ENCODE peak calls at places on chromosomes 1 and 21, in seven cellular contexts. V is K562, L is GM12891, D is GM12892, O is GM12878, Z is SK-N-SH, C is HepG2. W is an unnamed sample.

GRCh38 chr1:162854245-162854860 is 6.6 kb downstream of the CCDC190 start:
- DNase-seq in V (peak; percentile 75), L (peak; percentile 19), Z (peak; percentile 66), C (peak; percentile 59), D (peak; percentile 10), O (no peak), W (no peak)

GRCh38 chr1:32101233-32101681 is 6.6 kb upstream of the KPNA6 start:
- DNase-seq in L (no peak), D (no peak), C (no peak), O (no peak), Z (no peak), V (peak; percentile 51), W (no peak)

GRCh38 chr1:88768816-88769215 is 84.7 kb downstream of the PKN2 start:
- DNase-seq in O (no peak), D (no peak), L (no peak), Z (no peak), C (no peak), V (no peak), W (no peak)

GRCh38 chr1:6392081-6392879 is 1.3 kb downstream of the ACOT7 start:
- DNase-seq in L (no peak), Z (no peak), O (no peak), D (no peak), C (peak; percentile 58), V (peak; percentile 46), W (no peak)

GRCh38 chr1:197463142-197463541 is 195.1 kb downstream of the CRB1 start:
- DNase-seq in C (no peak), L (no peak), D (no peak), V (no peak), Z (no peak), O (no peak), W (no peak)

GRCh38 chr1:176579087-176579486 is 116.1 kb downstream of the PAPPA2 start:
- DNase-seq in D (no peak), L (no peak), Z (no peak), C (no peak), O (no peak), V (no peak), W (no peak)

GRCh38 chr1:15107052-15107687 is 46.4 kb upstream of the TMEM51 start:
- DNase-seq in O (no peak), V (no peak), L (no peak), Z (no peak), D (no peak), C (no peak), W (no peak)

GRCh38 chr21:33394260-33394659 is 9.0 kb upstream of the IFNGR2 start:
- DNase-seq in C (no peak), L (no peak), V (no peak), Z (no peak), D (no peak), O (no peak), W (no peak)

GRCh38 chr1:67711850-67712202 is 26.8 kb downstream of the GADD45A start:
- DNase-seq in D (no peak), L (no peak), V (peak; percentile 77), C (no peak), O (no peak), Z (no peak), W (no peak)

GRCh38 chr1:85555867-85556577 is 24.5 kb upstream of the CCN1 start:
- DNase-seq in O (no peak), D (no peak), V (no peak), C (no peak), Z (no peak), L (no peak), W (no peak)

GRCh38 chr1:221039616-221040015 is 160.4 kb downstream of the HLX start:
- DNase-seq in Z (peak; percentile 27), D (no peak), L (no peak), O (no peak), C (no peak), V (peak; percentile 61), W (peak; percentile 3)

GRCh38 chr21:42057861-42058437 is 13.2 kb upstream of the UMODL1 start:
- DNase-seq in O (no peak), D (no peak), C (no peak), Z (no peak), V (no peak), L (no peak), W (no peak)

GRCh38 chr1:231039161-231040018 is 664 bp downstream of the FAM89A start:
- DNase-seq in D (peak; percentile 44), V (peak; percentile 73), Z (peak; percentile 83), L (peak; percentile 30), C (no peak), O (no peak), W (no peak)

GRCh38 chr1:44672254-44672955 is 1.9 kb downstream of the TMEM53 start:
- DNase-seq in D (no peak), Z (no peak), C (no peak), V (peak; percentile 52), L (no peak), O (peak; percentile 71), W (no peak)

GRCh38 chr21:46641656-46642055 is 6.2 kb downstream of the PRMT2 start:
- DNase-seq in V (no peak), Z (no peak), O (no peak), C (no peak), D (no peak), L (no peak), W (no peak)

GRCh38 chr21:46009951-46010655 is 28.5 kb downstream of the COL6A1 start:
- DNase-seq in O (no peak), C (no peak), Z (peak; percentile 25), V (no peak), D (no peak), L (no peak), W (peak; percentile 44)

GRCh38 chr1:92662048-92662447 is 122.9 kb downstream of the EVI5 start:
- DNase-seq in C (no peak), V (no peak), Z (no peak), O (no peak), L (no peak), D (no peak), W (no peak)

GRCh38 chr1:205972491-205973168 is 29.4 kb upstream of the SLC26A9 start:
- DNase-seq in D (no peak), O (no peak), Z (peak; percentile 36), V (no peak), L (no peak), C (no peak), W (no peak)

DNA sequence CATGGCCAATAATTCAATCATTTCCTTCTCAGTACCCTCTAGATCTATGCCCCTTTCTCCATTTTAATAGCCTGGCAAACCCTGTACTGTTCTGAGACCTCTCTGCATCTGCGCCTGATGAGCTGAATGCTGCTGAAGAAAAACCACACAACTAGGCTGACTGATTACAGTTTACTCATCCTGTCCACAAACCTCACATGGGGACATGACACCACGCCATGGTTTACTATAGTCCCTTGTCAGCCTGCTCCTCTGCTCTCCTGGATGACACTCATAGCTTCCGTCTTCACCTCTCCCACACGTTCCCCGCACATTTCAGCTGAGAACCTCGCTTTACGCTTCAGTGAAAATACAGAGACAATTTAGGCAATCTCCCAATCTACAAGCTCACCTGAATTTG is 59.7 kb downstream of the DESI2 start:
- DNase-seq in D (no peak), O (no peak), L (no peak), C (no peak), V (no peak), Z (no peak), W (no peak)
- TF ChIP-seq TAF1 in D (no peak), O (no peak), L (no peak), C (no peak), V (no peak), Z (no peak), W (no peak)

GRCh38 chr21:43311303-43311817 is 115.6 kb downstream of the SIK1 start:
- DNase-seq in Z (no peak), V (no peak), D (no peak), O (no peak), L (no peak), C (peak; percentile 68), W (no peak)
- TF ChIP-seq TAF1 in Z (no peak), V (no peak), D (no peak), O (no peak), L (no peak), C (no peak), W (no peak)

GRCh38 chr1:8902765-8903164 is 24.3 kb upstream of the ENO1 start:
- DNase-seq in C (no peak), O (no peak), V (peak; percentile 23), L (no peak), Z (no peak), D (no peak), W (no peak)

GRCh38 chr1:8903908-8904650 is 25.6 kb upstream of the ENO1 start:
- DNase-seq in O (no peak), V (no peak), L (no peak), Z (peak; percentile 49), C (peak; percentile 68), D (no peak), W (no peak)

GRCh38 chr1:8899046-8899445 is 20.6 kb upstream of the ENO1 start:
- DNase-seq in C (no peak), V (no peak), O (no peak), Z (no peak), L (no peak), D (no peak), W (no peak)

GRCh38 chr1:8905582-8906191 is 27.2 kb upstream of the ENO1 start:
- DNase-seq in O (no peak), Z (no peak), L (no peak), D (no peak), C (no peak), V (no peak), W (no peak)

DNA sequence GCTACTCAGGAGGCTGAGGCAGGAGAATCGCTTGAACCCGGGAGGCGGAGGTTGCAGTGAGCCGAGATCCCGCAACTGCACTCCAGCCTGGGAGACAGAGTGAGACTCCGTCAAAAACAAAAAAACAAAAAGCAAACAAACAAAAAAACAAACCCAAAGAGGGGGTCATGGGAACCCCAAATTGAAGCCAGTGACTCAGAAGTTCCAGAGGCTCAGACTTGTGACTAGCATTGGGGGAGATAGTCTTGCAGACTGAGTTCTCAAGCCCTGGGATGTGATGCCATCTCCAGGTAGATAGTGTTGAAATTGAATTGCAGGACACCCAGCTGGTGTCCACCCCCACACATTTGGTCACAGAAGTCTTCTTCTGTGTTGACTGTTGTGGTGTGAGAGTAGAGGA is 24.9 kb upstream of the ENO1 start:
- DNase-seq in D (no peak), C (no peak), Z (no peak), V (peak; percentile 47), O (no peak), L (no peak), W (no peak)
- TF ChIP-seq TAF1 in D (no peak), C (no peak), Z (no peak), V (no peak), O (no peak), L (no peak), W (no peak)

GRCh38 chr1:116359060-116359830 is 13.8 kb upstream of the ATP1A1 start:
- DNase-seq in C (no peak), V (no peak), Z (no peak), O (no peak), L (no peak), D (no peak), W (no peak)
- TF ChIP-seq TAF1 in C (no peak), V (no peak), Z (no peak), O (no peak), L (no peak), D (no peak), W (no peak)

GRCh38 chr1:227838181-227838580 is 22.7 kb downstream of the PRSS38 start:
- DNase-seq in O (no peak), Z (no peak), D (no peak), C (no peak), L (no peak), V (no peak), W (no peak)
- TF ChIP-seq TAF1 in O (no peak), Z (no peak), D (no peak), C (no peak), L (no peak), V (no peak), W (no peak)